ENCODE peak calls at places on chromosomes 1 and 21, in four cellular contexts. H is K562, Y is HepG2, Z is HCT116. F is an unnamed sample.

GRCh38 chr1:150320667-150320978 is 710 bp upstream of the PRPF3 start:
- DNase-seq in Z (no peak), Y (no peak), H (no peak), F (no peak)

GRCh38 chr21:33655591-33656221 is 13.4 kb downstream of the ITSN1 start:
- DNase-seq in H (peak; percentile 50), Z (peak; percentile 96), Y (no peak), F (peak; percentile 91)

GRCh38 chr1:26555550-26555981 is 26.0 kb downstream of the RPS6KA1 start:
- DNase-seq in Y (peak; percentile 75), Z (no peak), H (peak; percentile 51), F (no peak)

GRCh38 chr1:31733389-31734219 is 29.8 kb upstream of the COL16A1 start:
- DNase-seq in Y (no peak), H (no peak), Z (no peak), F (no peak)

GRCh38 chr1:172040466-172040865 is 199.2 kb downstream of the DNM3 start:
- DNase-seq in Z (no peak), H (no peak), Y (no peak), F (no peak)

GRCh38 chr1:56414728-56415224 is 164.6 kb downstream of the PLPP3 start:
- DNase-seq in Y (peak; percentile 99), H (no peak), Z (no peak), F (no peak)

GRCh38 chr1:163824006-163824405 is 502.3 kb downstream of the NUF2 start:
- DNase-seq in Y (no peak), H (no peak), Z (no peak), F (no peak)

GRCh38 chr1:97759078-97759477 is 161.8 kb downstream of the DPYD start:
- DNase-seq in Z (no peak), Y (no peak), H (no peak), F (no peak)

GRCh38 chr1:152001631-152002584 is 8.2 kb upstream of the S100A10 start:
- DNase-seq in H (peak; percentile 85), Y (peak; percentile 72), Z (peak; percentile 85), F (no peak)

GRCh38 chr1:5509664-5510452 is 482.4 kb downstream of the NPHP4 start:
- DNase-seq in H (peak; percentile 72), Y (peak; percentile 9), Z (peak; percentile 13), F (peak; percentile 42)

GRCh38 chr1:59523745-59524450 is 227.0 kb downstream of the FGGY start:
- DNase-seq in Z (no peak), Y (no peak), H (no peak), F (no peak)

GRCh38 chr1:240804475-240804874 is 192.5 kb upstream of the GREM2 start:
- DNase-seq in H (no peak), Y (no peak), Z (no peak), F (no peak)

GRCh38 chr1:184641894-184642293 is 112.8 kb downstream of the EDEM3 start:
- DNase-seq in Z (no peak), H (no peak), Y (no peak), F (no peak)

GRCh38 chr21:38953516-38953915 is 147.8 kb downstream of the ETS2 start:
- DNase-seq in H (no peak), Y (no peak), Z (no peak), F (no peak)

GRCh38 chr1:112402682-112403643 is 6.9 kb downstream of the CTTNBP2NL start:
- DNase-seq in H (no peak), Y (no peak), Z (no peak), F (no peak)

GRCh38 chr1:3207217-3207848 is 138.3 kb downstream of the PRDM16 start:
- DNase-seq in Y (no peak), H (no peak), Z (no peak), F (no peak)

GRCh38 chr1:225876900-225877510 is 5.2 kb downstream of the TMEM63A start:
- DNase-seq in Y (no peak), H (no peak), Z (no peak), F (no peak)

GRCh38 chr1:226786550-226786949 is 47.5 kb upstream of the ITPKB start:
- DNase-seq in Z (no peak), Y (no peak), H (no peak), F (no peak)

GRCh38 chr1:149848340-149848771 is 51.0 kb upstream of the BOLA1 start:
- DNase-seq in H (peak; percentile 43), Y (peak; percentile 37), Z (no peak), F (no peak)

GRCh38 chr1:156498447-156499193 is 2.0 kb downstream of the MEF2D start:
- DNase-seq in H (peak; percentile 62), Y (no peak), Z (no peak), F (no peak)
- TF ChIP-seq REST in H (no peak), Y (peak; percentile 53), Z (no peak), F (peak; percentile 52)

DNA sequence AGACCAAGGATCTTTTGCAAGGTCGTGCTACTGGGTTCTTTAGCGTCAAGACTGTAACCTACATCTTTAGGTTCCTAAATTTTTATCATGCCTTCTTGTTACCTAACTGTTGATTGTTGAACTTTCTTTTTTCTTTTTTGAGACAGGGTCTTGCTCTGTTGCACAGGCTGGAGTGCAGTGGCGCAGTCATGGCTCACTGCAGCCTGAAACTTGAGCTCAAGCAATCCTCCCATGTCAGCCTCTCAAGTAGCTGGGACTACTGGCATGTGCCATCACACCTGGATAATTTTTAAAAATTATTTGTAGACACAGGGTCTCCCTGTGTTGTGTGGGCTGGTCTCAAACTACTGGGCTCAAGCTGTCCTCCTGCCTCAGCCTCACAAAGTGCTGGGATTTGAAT is 52.9 kb downstream of the NFIA start:
- DNase-seq in H (no peak), Z (no peak), Y (no peak), F (no peak)
- TF ChIP-seq TCF7L2 in H (no peak), Z (no peak), Y (no peak), F (no peak)

DNA sequence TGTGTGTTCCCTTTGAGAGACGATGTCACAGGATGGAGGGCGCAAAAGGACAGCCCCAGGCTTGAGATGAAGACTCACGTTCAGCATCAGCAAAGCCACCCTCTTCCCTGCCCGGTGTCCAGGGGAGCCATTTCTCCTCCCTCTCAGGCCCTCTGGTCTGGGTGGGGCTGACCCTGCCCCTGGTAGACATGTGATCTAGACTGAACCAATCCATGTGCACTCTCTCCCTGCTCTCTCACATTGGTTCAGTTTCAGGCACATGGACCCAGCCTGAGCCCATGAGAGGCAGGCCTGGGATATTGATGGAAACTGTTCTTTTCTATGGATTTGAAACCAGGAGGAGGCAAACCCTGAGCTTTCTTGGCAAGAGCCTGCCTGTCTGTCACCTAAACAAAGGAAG is 115.6 kb upstream of the IGSF21 start:
- DNase-seq in Z (no peak), H (no peak), Y (no peak), F (no peak)
- TF ChIP-seq CTCF in Z (no peak), H (no peak), Y (no peak), F (no peak)

DNA sequence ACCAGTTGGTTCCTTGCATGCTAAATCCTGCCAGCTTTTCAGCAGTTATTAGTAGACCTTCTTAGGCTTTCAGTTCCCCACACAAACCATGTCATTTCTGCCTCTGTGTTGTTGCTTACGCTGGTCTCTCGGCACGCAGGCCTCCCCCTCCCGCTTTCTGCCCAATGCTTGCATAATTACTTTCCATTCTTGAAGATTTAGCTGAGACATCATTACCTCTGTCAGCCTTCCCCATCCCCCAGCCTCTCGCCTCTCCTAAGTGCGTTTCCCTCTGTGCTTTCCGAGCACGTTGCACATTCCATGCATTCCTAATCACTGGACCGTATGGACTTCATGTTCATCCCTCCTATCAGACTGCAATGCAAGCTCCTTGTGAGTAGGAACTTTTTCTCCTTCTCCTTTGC is 26.8 kb downstream of the TSHB start:
- DNase-seq in Z (no peak), H (no peak), Y (no peak), F (no peak)
- TF ChIP-seq REST in Z (no peak), H (no peak), Y (no peak), F (no peak)